ENCODE peak calls at places on chromosomes 6 and 20, in six cellular contexts. T is spleen; S is SJSA1; R is OCI-LY7; B is CD8-positive, alpha-beta T cell; Q is mucosa of descending colon. J is an unnamed sample. For H3K4me1 and H3K36me3, the result is how much of the 10 kb centered on the place peaks cover.

GRCh38 chr6:14743465-14744211 is 502.2 kb upstream of the JARID2 start:
- DNase-seq in B (peak), S (peak), R (no peak), T (peak), Q (no peak), J (peak)

GRCh38 chr6:15519681-15520080 is 143.1 kb downstream of the DTNBP1 start:
- DNase-seq in R (no peak), B (no peak), Q (no peak), T (peak), S (no peak), J (no peak)

GRCh38 chr6:169008641-169009040 is 245.0 kb downstream of the THBS2 start:
- DNase-seq in R (no peak), T (no peak), Q (no peak), S (no peak), B (no peak), J (no peak)

GRCh38 chr6:67450641-67451040 is 1184.4 kb upstream of the ADGRB3 start:
- DNase-seq in B (no peak), T (no peak), Q (no peak), S (no peak), R (peak), J (no peak)

GRCh38 chr6:169974663-169975062 is 223.2 kb downstream of the ERMARD start:
- DNase-seq in T (peak), Q (peak), B (no peak), S (no peak), R (no peak), J (no peak)

GRCh38 chr6:68194846-68195478 is 440.1 kb upstream of the ADGRB3 start:
- DNase-seq in T (peak), R (no peak), Q (no peak), S (no peak), B (no peak), J (no peak)

GRCh38 chr20:57399587-57400261 is 8.5 kb downstream of the RBM38 start:
- DNase-seq in R (peak), B (peak), T (peak), Q (peak), S (peak), J (peak)

GRCh38 chr6:158564243-158565121 is 4.6 kb downstream of the TMEM181 start:
- DNase-seq in R (no peak), B (peak), Q (no peak), T (peak), S (no peak), J (peak)

GRCh38 chr6:47371139-47371874 is 61.6 kb upstream of the TNFRSF21 start:
- DNase-seq in B (no peak), S (no peak), T (no peak), Q (no peak), R (no peak), J (no peak)

GRCh38 chr6:142960098-142960497 is 15.1 kb upstream of the HIVEP2 start:
- DNase-seq in Q (no peak), B (no peak), T (no peak), R (no peak), S (no peak), J (no peak)

GRCh38 chr6:20319520-20320357 is 81.9 kb upstream of the E2F3 start:
- DNase-seq in B (peak), R (peak), Q (peak), S (no peak), T (peak), J (peak)

GRCh38 chr6:398558-399078 is 7.1 kb downstream of the IRF4 start:
- DNase-seq in S (no peak), R (no peak), B (no peak), T (no peak), Q (no peak), J (no peak)

GRCh38 chr6:17349437-17349836 is 44.0 kb upstream of the CAP2 start:
- DNase-seq in S (peak), B (no peak), R (no peak), Q (no peak), T (no peak), J (no peak)

GRCh38 chr20:3612795-3613560 is 50.2 kb downstream of the GFRA4 start:
- DNase-seq in Q (no peak), R (no peak), T (no peak), B (no peak), S (no peak), J (no peak)

GRCh38 chr6:106281661-106282060 is 43.9 kb downstream of the ATG5 start:
- DNase-seq in B (no peak), Q (no peak), R (no peak), T (no peak), S (no peak), J (no peak)

GRCh38 chr6:113871975-113872374 is 14.8 kb downstream of the MARCKS start:
- DNase-seq in S (no peak), T (no peak), R (no peak), Q (no peak), B (no peak), J (no peak)

GRCh38 chr20:38321959-38322598 is 18.1 kb downstream of the BPI start:
- DNase-seq in Q (no peak), S (peak), R (no peak), T (no peak), B (no peak), J (no peak)

GRCh38 chr6:166420351-166420750 is 37.6 kb upstream of the MPC1 start:
- DNase-seq in S (no peak), T (no peak), Q (no peak), B (no peak), R (no peak), J (no peak)

GRCh38 chr6:157314705-157315321 is 8.5 kb downstream of the TMEM242 start:
- DNase-seq in T (no peak), R (peak), B (no peak), Q (no peak), S (peak), J (no peak)

GRCh38 chr6:110468696-110469095 is 7.7 kb downstream of the SLC22A16 start:
- DNase-seq in R (no peak), S (no peak), Q (no peak), B (no peak), T (no peak), J (no peak)

GRCh38 chr6:46023216-46023915 is 7.7 kb upstream of the CLIC5 start:
- DNase-seq in T (no peak), S (no peak), Q (no peak), R (no peak), B (no peak), J (no peak)

GRCh38 chr6:53752856-53753255 is 41.9 kb upstream of the LRRC1 start:
- DNase-seq in T (no peak), S (peak), Q (no peak), B (no peak), R (no peak), J (no peak)

DNA sequence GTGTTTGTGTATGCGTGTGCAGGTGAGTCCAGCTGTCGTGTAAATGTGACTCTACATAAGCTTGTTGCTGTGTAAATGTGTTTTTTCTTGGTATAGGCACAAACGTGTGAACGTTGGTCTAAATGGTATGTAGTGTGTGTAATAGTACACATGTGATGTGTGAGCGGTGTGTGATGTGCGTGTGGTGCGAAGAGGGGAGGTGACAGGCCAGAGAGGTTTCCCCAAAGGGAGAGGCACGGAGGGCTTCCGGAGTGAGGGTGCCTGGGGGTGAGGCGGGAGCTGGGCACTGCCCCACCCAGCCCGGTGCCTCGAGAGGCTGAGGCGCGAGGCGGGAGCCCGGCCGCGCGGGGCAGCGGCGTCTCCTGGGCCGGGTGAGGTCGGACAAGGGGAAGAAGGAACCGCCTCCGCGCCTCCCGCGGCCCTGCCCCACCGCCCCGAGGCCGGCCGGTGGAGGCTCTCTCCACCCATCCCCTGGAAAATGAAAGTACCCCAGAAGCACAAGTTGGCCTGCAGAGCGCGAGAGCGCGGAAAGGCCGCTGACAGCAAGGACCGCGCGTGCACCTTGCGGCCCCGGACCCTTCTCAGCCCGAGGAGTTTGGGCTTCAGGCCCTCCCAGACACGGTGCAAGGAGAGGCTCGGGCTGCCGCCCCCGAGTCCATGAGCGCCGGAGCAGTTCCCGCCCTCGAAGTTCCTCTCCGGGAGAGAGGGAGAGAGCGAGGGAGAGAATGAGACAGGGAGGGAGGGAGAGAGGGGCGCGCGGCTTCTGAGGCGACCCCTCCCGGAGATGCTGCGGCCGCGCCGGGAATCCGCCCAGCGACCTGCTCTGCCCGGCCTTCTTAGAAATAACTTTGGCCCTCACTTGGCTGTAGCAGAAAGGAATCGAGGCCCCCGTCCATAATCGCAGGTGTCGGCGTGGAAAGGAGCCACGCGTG is 43.2 kb upstream of the OSTM1 start:
- DNase-seq in T (peak), Q (peak), S (peak), B (peak), R (no peak), J (no peak)
- H3K4me1 ChIP-seq in T (half or more), Q (under half), S (under half), B (under half), R (under half), J (under half)

DNA sequence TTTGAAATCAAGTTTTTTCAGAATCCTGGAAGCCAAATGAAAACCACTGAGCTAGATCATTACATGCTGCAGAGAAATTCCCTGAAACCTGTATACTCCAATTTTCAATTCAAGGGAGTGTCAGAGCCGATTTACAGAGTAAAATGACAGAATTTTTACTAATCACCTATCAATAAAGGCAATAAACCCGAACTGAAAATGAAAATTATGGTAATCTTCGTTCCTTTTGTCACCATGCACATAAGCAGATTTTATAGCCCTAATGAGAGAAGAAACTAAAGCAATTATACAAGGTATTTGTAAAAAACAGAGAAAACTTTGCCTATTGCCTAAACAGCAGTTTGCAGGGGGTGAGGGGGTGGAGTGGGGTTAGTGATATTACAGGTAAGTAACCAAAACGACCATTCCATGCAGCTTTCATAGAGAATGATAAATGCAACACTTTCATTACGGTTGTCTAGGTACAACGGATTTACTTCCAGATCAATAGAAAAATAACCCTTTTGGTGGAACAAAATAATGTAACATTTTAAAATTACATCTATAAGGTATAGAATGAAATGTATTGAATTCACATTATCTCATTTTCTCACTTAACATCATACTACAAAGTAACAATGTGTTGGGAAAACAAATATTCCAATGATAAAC is 115.2 kb upstream of the BEND6 start:
- DNase-seq in T (no peak), R (no peak), Q (no peak), S (no peak), B (no peak), J (no peak)
- H3K4me3 ChIP-seq in T (no peak), R (no peak), Q (no peak), S (no peak), B (no peak), J (no peak)

GRCh38 chr6:4129446-4129845 is 5.9 kb downstream of the ECI2 start:
- DNase-seq in R (no peak), S (no peak), B (no peak), Q (no peak), T (no peak), J (no peak)
- H3K36me3 ChIP-seq in R (half or more), S (half or more), B (under half), Q (under half), T (half or more), J (half or more)

GRCh38 chr6:111569951-111570350 is 35.7 kb downstream of the TRAF3IP2 start:
- DNase-seq in T (no peak), Q (no peak), B (no peak), S (no peak), R (no peak), J (no peak)
- H3K4me1 ChIP-seq in T (under half), Q (under half), B (under half), S (half or more), R (under half), J (under half)

DNA sequence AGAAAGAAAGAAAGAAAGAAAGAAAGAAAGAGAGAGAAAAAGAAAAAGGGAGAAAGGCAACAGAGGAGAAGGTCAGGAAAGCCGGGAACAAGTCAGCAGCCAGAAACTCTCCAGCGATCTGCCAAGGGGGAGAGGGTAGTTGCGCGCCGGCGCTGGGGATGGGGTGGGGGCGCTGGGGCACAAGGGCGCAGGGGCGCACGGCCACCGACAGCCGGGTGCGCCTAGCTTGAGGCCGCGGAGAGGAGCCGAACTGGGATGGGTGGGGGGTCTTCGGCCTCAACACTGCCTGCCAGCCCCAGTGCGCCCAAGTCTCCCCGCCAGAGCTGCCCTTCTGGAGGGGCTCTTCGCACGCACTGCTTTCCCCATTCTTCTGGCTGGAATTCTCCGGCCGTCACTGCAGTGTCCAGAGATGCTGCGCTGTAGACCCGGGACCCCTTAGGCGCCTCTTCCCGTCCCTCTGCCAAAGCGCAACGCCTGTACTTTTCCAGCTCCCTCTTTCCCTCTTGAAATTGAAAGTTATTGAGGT is 429 bp upstream of the RSPO3 start:
- DNase-seq in S (no peak), T (no peak), B (no peak), R (no peak), Q (peak), J (no peak)
- H3K4me3 ChIP-seq in S (peak), T (peak), B (no peak), R (no peak), Q (no peak), J (no peak)

DNA sequence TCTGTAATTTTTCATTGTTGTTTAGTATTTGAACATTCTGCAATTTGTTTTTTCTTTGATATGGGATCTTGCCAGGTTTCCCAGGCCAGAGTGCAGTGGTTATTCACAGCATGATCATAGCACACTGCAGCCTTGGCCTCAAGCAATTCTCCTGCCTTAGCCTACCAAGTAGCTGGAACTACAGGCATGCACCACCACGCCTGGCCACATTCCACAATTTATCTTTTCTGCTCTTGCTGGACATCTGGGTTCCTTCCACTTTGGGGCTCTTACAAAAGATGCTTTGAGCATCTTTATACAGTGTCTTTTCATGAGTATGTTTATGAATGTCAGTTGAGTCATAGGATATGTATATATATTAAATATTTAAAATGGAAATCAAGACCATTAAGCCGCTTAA is 42.0 kb downstream of the PGM3 start:
- DNase-seq in Q (no peak), T (no peak), S (no peak), B (no peak), R (no peak), J (no peak)
- H3K36me3 ChIP-seq in Q (under half), T (half or more), S (under half), B (under half), R (half or more), J (under half)

GRCh38 chr6:33425668-33426577 is 6.1 kb downstream of the SYNGAP1 start:
- DNase-seq in S (peak), B (peak), T (peak), R (peak), Q (peak), J (peak)
- H3K4me1 ChIP-seq in S (under half), B (half or more), T (half or more), R (half or more), Q (under half), J (under half)

GRCh38 chr6:148332088-148332487 is 10.6 kb upstream of the SASH1 start:
- DNase-seq in S (no peak), T (no peak), Q (no peak), R (no peak), B (no peak), J (no peak)

GRCh38 chr6:148339766-148340165 is 2.9 kb upstream of the SASH1 start:
- DNase-seq in Q (no peak), B (no peak), S (no peak), R (no peak), T (no peak), J (no peak)

GRCh38 chr6:148340586-148341297 is 1.9 kb upstream of the SASH1 start:
- DNase-seq in R (no peak), Q (no peak), B (no peak), S (no peak), T (no peak), J (no peak)

GRCh38 chr6:148336901-148337300 is 5.7 kb upstream of the SASH1 start:
- DNase-seq in T (no peak), R (no peak), S (no peak), Q (no peak), B (no peak), J (no peak)

GRCh38 chr6:148335582-148335981 is 7.1 kb upstream of the SASH1 start:
- DNase-seq in B (no peak), R (no peak), S (no peak), Q (no peak), T (no peak), J (no peak)
- H3K4me3 ChIP-seq in B (no peak), R (no peak), S (no peak), Q (no peak), T (no peak), J (no peak)

GRCh38 chr20:44541957-44542356 is 20.1 kb upstream of the SERINC3 start:
- DNase-seq in T (no peak), Q (no peak), B (no peak), S (no peak), R (no peak), J (no peak)

GRCh38 chr20:44540834-44541233 is 19.0 kb upstream of the SERINC3 start:
- DNase-seq in T (no peak), R (no peak), S (no peak), Q (no peak), B (no peak), J (no peak)

GRCh38 chr20:44536139-44536538 is 14.3 kb upstream of the SERINC3 start:
- DNase-seq in Q (no peak), B (no peak), S (no peak), T (no peak), R (no peak), J (no peak)

GRCh38 chr20:44533928-44534327 is 12.1 kb upstream of the SERINC3 start:
- DNase-seq in S (no peak), B (no peak), T (no peak), R (no peak), Q (no peak), J (no peak)

DNA sequence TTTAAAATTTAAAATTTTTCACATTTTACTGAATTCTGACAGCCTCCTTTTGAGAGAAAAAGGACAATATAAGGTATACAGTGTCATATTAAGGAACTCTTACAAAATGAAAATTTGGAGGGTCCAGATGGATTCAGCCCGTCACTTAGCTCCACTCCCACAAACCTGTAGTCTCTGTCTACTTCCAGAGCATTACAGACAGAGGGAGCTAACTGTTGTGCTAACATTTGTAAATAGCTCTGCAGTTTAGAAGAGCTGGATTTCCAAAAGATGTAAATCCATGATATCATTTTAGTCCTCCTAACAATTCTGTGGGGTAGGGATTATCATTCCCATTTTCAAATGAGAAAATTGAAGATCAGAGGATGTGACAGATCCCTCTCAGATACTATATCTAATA is 16.1 kb upstream of the SERINC3 start:
- DNase-seq in B (no peak), R (no peak), S (no peak), Q (no peak), T (no peak), J (no peak)
- H3K36me3 ChIP-seq in B (under half), R (under half), S (under half), Q (under half), T (under half), J (under half)

DNA sequence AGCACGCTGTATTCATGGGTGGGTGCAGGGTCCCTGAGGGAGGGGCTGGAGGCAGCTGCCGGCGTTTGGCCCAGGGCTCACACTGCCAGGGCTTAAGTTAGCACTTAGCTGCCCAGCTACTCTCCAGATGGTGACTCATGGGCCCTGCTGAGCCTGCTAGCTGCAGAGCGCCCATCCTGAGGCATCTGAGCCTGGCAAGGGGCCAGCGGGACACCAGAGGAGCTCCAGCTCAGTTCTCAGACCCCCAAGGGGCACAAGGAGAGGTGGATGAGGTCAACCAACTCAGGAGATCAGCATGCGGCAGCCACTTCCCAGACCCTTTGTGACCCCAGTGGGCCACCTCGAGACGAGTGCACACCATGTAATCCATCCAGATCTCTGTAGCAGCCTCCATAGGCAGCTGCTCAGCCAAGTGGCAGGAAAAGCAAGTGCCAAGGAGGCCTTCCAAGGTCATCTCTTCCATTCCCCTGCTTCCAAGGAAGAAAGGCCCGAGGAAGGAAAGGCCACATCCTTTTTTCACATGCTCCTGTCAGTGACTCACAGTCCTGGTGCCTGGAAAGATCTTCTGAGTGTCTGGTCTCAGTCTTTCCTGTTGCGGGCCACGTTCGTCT is 35.3 kb downstream of the FOXP4 start:
- DNase-seq in S (peak), B (no peak), T (no peak), Q (peak), R (no peak), J (no peak)
- H3K4me1 ChIP-seq in S (half or more), B (under half), T (under half), Q (under half), R (under half), J (under half)